ENCODE peak calls at places on chromosomes 2 and 18, in seven cellular contexts. R is suprapubic skin, Z is transverse colon, Q is HCT116, F is HL-60, K is spleen, P is breast epithelium. T is an unnamed sample.

GRCh38 chr2:232628466-232629200 is 4.8 kb upstream of the EFHD1 start:
- DNase-seq in R (no peak), Z (no peak), Q (no peak), F (no peak), K (no peak), P (no peak), T (no peak)

GRCh38 chr2:42424033-42424432 is 63.0 kb upstream of the COX7A2L start:
- DNase-seq in R (no peak), Z (no peak), Q (no peak), F (no peak), K (no peak), P (no peak), T (no peak)

GRCh38 chr2:236718207-236718992 is 148.8 kb downstream of the ACKR3 start:
- DNase-seq in R (no peak), Z (no peak), Q (no peak), F (no peak), K (no peak), P (no peak), T (no peak)

GRCh38 chr2:119746836-119747235 is 12.9 kb upstream of the PTPN4 start:
- DNase-seq in R (no peak), Z (no peak), Q (no peak), F (no peak), K (no peak), P (no peak), T (no peak)

GRCh38 chr2:11373096-11373495 is 28.7 kb upstream of the ROCK2 start:
- DNase-seq in R (no peak), Z (no peak), Q (no peak), F (no peak), K (no peak), P (no peak), T (no peak)

GRCh38 chr2:148781544-148781943 is 93.5 kb upstream of the KIF5C start:
- DNase-seq in R (no peak), Z (no peak), Q (no peak), F (no peak), K (no peak), P (no peak), T (no peak)

GRCh38 chr2:165874445-165875039 is 79.0 kb downstream of the TTC21B start:
- DNase-seq in R (no peak), Z (no peak), Q (peak), F (peak), K (no peak), P (no peak), T (no peak)

GRCh38 chr2:25362564-25363145 is 20.9 kb upstream of the DNMT3A start:
- DNase-seq in R (no peak), Z (peak), Q (no peak), F (peak), K (peak), P (no peak), T (no peak)

GRCh38 chr2:23387849-23388248 is 2.9 kb downstream of the KLHL29 start:
- DNase-seq in R (no peak), Z (no peak), Q (no peak), F (no peak), K (no peak), P (no peak), T (no peak)

GRCh38 chr2:11073251-11073650 is 82.0 kb upstream of the SLC66A3 start:
- DNase-seq in R (no peak), Z (peak), Q (peak), F (no peak), K (no peak), P (no peak), T (no peak)

GRCh38 chr18:50644807-50645206 is 84.9 kb downstream of the MAPK4 start:
- DNase-seq in R (no peak), Z (no peak), Q (peak), F (no peak), K (no peak), P (no peak), T (no peak)

GRCh38 chr18:21131698-21132230 is 20.2 kb upstream of the ROCK1 start:
- DNase-seq in R (no peak), Z (no peak), Q (no peak), F (no peak), K (no peak), P (no peak), T (no peak)

GRCh38 chr2:96118698-96119388 is 2.5 kb upstream of the ADRA2B start:
- DNase-seq in R (no peak), Z (no peak), Q (no peak), F (no peak), K (peak), P (no peak), T (no peak)

GRCh38 chr2:241391892-241392665 is 36.0 kb downstream of the FARP2 start:
- DNase-seq in R (no peak), Z (peak), Q (peak), F (peak), K (no peak), P (no peak), T (no peak)

GRCh38 chr2:63189026-63189425 is 138.4 kb downstream of the OTX1 start:
- DNase-seq in R (no peak), Z (peak), Q (peak), F (peak), K (no peak), P (no peak), T (no peak)

DNA sequence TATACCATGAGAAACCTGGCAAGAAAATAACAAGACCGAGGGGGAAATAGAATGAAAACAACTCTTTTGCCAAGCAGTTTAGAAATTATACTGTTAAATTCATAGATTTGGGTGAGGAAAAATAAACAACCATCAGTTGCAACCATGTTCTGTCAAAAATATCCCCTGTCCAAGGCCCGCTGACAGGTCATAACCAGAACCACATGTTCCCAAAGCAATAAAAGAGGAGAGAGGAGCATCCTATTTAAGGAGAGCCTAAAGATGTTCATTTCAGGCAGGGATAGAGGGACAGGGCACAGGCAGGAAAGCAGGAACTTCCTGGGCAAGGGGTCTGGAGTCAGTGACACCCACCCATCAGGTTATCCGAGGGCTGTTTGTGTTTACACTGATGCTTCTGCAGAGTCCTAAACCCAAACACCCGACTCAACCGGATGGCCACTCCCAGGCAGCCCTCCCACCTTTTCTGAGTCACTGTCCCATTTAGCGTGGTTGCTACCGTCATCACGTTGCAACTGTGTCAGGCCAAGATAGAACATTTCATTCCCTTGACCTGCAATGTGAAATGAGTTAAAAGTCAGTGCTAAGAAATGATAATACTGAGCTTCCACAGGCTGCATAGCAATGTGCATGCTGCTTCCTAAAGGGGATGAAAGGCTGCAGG is 468.3 kb upstream of the RAB12 start:
- DNase-seq in R (no peak), Z (peak), Q (no peak), F (no peak), K (no peak), P (no peak), T (peak)
- TF ChIP-seq POLR2AphosphoS5 in R (no peak), Z (no peak), Q (no peak), F (no peak), K (no peak), P (no peak), T (peak)

GRCh38 chr2:111712361-111712760 is 171.6 kb downstream of the ANAPC1 start:
- DNase-seq in R (peak), Z (no peak), Q (no peak), F (no peak), K (no peak), P (no peak), T (peak)

GRCh38 chr2:111709321-111709720 is 174.7 kb downstream of the ANAPC1 start:
- DNase-seq in R (peak), Z (no peak), Q (no peak), F (no peak), K (no peak), P (no peak), T (no peak)

GRCh38 chr2:111711270-111711669 is 172.7 kb downstream of the ANAPC1 start:
- DNase-seq in R (peak), Z (no peak), Q (no peak), F (no peak), K (no peak), P (no peak), T (peak)

GRCh38 chr2:111710085-111710484 is 173.9 kb downstream of the ANAPC1 start:
- DNase-seq in R (peak), Z (no peak), Q (no peak), F (no peak), K (no peak), P (no peak), T (peak)

DNA sequence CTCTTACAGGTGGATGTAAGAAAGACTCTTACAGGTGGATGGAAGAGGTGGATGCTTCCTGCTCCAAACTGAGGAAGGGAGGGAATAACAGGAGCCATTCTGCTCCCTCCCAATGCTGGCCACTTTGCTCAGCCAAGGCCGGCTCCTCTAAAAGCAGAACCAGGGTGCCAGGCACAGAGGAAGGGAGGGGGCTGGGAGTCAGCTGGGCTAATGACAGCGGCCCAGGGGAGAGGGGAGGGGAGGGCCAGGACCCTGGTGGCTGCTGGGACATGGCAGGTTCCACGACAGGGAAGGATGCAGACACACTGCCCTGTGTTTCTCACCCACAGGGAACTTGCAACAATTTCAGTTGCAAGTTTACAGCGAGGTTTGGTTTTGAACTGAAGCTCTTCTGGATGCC is 173.4 kb downstream of the ANAPC1 start:
- DNase-seq in R (peak), Z (no peak), Q (no peak), F (peak), K (no peak), P (no peak), T (peak)
- H3K4me3 ChIP-seq in R (no peak), Z (no peak), Q (no peak), F (no peak), K (no peak), P (no peak), T (no peak)

GRCh38 chr18:22935431-22935830 is 2.3 kb downstream of the RBBP8 start:
- DNase-seq in R (no peak), Z (no peak), Q (no peak), F (no peak), K (no peak), P (no peak), T (no peak)

GRCh38 chr18:22932885-22933205 is 283 bp upstream of the RBBP8 start:
- DNase-seq in R (no peak), Z (no peak), Q (no peak), F (no peak), K (no peak), P (no peak), T (no peak)

GRCh38 chr18:22933958-22934423 is 863 bp downstream of the RBBP8 start:
- DNase-seq in R (no peak), Z (no peak), Q (no peak), F (no peak), K (no peak), P (no peak), T (peak)

GRCh38 chr18:22934789-22935188 is 1.7 kb downstream of the RBBP8 start:
- DNase-seq in R (no peak), Z (no peak), Q (no peak), F (no peak), K (no peak), P (no peak), T (no peak)

DNA sequence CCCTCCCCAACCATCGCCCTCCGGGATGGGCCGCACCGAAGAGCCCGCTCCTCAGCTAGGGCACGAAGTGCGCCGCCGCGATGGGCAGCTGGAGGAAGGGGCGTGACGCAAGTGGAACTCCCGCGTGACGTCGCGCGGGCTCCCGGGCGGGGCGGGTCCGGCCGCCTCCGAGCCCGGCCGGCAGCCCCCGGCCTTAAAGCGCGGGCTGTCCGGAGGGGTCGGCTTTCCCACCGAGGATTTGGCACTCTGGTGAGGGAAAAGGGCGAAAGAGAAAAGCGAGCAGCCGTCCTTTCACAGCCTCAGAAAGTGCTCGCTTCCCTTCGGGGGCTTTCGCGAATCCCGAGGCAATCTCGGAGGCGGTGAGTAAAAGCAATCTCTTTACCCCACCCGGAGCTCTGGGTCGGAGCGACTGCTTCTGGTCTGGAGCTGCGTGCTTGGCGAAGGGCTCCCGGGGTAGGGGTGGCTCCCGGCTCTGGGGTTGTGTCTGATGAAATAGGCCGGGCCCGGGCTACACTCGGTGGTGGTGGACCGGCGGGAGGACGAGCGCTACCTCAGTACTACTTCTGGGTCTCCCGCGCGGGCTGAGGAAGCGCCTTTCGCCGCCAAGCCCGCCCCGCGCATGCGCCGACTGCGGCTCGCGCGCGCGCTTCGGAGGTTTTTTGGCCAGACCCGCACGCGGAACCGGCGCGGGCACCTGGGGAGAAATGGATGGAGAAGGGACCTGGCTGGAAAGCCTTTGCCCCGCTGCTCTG is at the start of gene RBBP8:
- DNase-seq in R (peak), Z (peak), Q (peak), F (peak), K (peak), P (peak), T (peak)
- TF ChIP-seq CTCF in R (no peak), Z (no peak), Q (no peak), F (no peak), K (no peak), P (no peak), T (no peak)

GRCh38 chr2:85400023-85400422 is 10.1 kb downstream of the CAPG start:
- DNase-seq in R (no peak), Z (no peak), Q (no peak), F (no peak), K (no peak), P (peak), T (no peak)

GRCh38 chr2:85399183-85399455 is 11.0 kb downstream of the CAPG start:
- DNase-seq in R (no peak), Z (no peak), Q (no peak), F (no peak), K (peak), P (peak), T (no peak)

GRCh38 chr2:85401844-85402243 is 8.3 kb downstream of the CAPG start:
- DNase-seq in R (no peak), Z (no peak), Q (no peak), F (peak), K (peak), P (no peak), T (no peak)

GRCh38 chr2:85400951-85401805 is 9.0 kb downstream of the CAPG start:
- DNase-seq in R (no peak), Z (no peak), Q (no peak), F (no peak), K (peak), P (no peak), T (no peak)

DNA sequence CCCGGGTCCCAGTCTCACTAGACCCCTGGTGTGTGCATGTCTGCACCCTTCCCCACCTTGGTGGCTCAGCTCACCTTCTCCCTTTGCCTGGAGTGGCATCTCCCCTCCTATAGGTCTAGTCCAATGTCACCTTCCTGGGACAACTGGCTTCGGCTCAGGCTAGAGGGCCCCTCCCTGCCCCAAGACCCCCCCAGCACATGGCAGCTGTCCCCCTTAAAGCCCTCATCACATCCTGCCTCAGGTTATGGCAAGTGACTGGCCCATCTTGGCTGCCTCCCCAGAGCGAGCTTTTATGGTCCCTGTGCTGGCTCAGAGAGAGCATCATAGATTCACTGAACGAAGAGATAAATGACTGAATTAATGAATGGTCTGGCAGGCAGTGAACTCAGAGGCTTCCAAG is 9.6 kb downstream of the CAPG start:
- DNase-seq in R (no peak), Z (no peak), Q (no peak), F (no peak), K (peak), P (no peak), T (no peak)
- TF ChIP-seq POLR2AphosphoS5 in R (no peak), Z (no peak), Q (no peak), F (no peak), K (no peak), P (no peak), T (no peak)

GRCh38 chr18:63936932-63937393 is 12.1 kb upstream of the HMSD start:
- DNase-seq in R (no peak), Z (no peak), Q (no peak), F (no peak), K (no peak), P (no peak), T (no peak)
- H3K4me3 ChIP-seq in R (peak), Z (peak), Q (no peak), F (no peak), K (peak), P (peak), T (peak)

GRCh38 chr18:5066380-5066977 is 130.6 kb downstream of the AKAIN1 start:
- DNase-seq in R (no peak), Z (peak), Q (no peak), F (peak), K (no peak), P (no peak), T (no peak)
- TF ChIP-seq CTCF in R (no peak), Z (no peak), Q (no peak), F (peak), K (no peak), P (no peak), T (no peak)

DNA sequence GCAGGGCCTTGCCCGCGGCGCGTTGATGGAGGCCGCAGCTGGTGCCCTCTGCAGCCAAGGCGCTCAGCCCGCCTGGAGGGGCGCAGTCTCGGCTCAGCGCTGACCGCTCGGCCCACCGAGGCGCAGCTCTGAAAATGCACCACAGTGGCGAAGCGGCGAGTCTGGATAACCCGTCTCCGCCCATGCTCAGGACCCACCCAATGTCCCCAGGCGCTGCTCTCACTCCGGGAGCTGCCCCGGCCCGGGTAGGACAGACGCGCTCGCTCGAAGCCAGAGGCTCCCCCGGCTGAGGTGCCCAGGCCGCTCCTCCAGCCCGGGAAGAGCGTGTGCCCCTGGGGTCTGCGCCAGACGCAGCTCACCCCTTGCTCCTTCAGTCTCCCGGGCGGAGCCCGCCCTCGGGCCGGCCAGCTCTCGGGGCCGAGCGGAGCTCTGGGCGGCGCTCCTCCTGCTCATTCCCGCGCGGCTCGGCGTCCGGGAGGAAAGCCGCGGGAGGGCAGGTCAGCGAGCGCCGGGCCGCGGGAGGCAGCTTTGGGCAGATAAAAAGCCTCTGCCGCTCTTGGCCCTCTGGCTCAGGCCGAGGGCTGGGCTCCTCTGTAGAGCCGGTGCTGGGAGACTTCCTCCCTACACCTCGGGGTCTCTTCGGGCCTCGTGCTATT is 1.6 kb upstream of the TBR1 start:
- DNase-seq in R (no peak), Z (peak), Q (no peak), F (no peak), K (peak), P (no peak), T (no peak)
- TF ChIP-seq POLR2AphosphoS5 in R (no peak), Z (no peak), Q (no peak), F (no peak), K (no peak), P (no peak), T (no peak)

GRCh38 chr2:234422895-234423505 is 73.9 kb downstream of the ARL4C start:
- DNase-seq in R (no peak), Z (peak), Q (no peak), F (no peak), K (peak), P (no peak), T (no peak)
- H3K4me3 ChIP-seq in R (no peak), Z (no peak), Q (no peak), F (no peak), K (no peak), P (no peak), T (no peak)

DNA sequence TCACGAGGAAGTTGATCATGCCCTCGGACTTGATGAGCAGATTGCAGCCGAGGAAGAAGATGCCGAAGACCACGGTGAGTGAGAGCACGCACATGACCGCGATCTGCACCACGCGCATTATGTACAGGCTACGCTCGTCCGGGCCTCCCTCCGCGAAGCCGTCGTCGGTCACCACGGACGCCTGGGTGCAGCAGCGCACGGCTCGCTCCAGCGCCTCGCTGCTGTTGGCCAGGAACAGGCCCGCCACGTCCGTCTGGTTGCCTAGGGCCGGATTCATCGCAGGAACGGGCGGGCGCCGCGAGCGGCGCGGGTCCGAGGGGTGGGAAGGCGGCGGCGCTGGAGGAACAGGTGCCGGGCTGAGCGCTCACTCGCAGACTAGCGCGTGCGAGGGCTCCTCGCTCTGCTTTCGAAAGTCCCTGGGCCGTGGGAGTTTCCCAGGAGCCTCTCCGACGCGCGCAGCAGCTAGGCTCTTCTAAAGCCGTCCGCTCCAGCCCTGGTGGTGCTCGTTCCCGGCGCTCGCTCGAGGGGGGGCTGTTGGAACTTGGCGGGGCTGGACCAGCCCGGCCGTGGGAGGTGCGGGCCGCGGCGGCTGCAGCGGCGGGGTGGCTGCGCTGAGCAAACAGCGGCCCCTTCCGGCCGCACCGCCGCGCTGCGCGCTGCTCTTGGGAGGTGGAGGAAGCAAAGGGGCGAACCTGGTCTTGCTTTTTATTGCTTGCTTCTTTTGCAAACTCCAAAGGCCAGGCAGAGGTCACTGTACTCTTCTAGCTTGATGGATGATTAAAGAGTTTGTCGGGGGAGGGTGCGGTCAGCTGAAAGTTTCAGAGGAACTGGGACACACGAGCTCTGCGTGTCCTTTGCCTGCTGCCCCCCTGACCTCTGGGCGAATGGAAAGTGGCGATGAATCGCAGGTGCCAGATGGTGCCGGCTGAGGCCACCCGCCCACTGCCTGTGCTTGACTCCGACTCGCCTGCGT is at the start of gene RPRM:
- DNase-seq in R (peak), Z (peak), Q (peak), F (peak), K (peak), P (no peak), T (peak)
- TF ChIP-seq CTCF in R (peak), Z (peak), Q (peak), F (peak), K (peak), P (peak), T (peak)

GRCh38 chr2:171564463-171564862 is 42.2 kb downstream of the CYBRD1 start:
- DNase-seq in R (no peak), Z (no peak), Q (no peak), F (no peak), K (no peak), P (no peak), T (no peak)
- TF ChIP-seq POLR2AphosphoS5 in R (no peak), Z (no peak), Q (no peak), F (no peak), K (no peak), P (no peak), T (no peak)

T was measured in vagina.